ENCODE peak calls at places on chromosomes 11 and 22, in six cellular contexts. One of them, this sample, is unnamed.

GRCh38 chr11:6205366-6205765 is at the start of gene C11orf42:
- DNase-seq in GM04504: no peak
- DNase-seq in posterior vena cava: no peak
- DNase-seq in smooth muscle cell of the brain vasculature: no peak
- DNase-seq in stimulated activated CD8-positive, alpha-beta memory T cell treated with anti-CD3 and anti-CD28 coated beads, Interleukin-15, amount 100 ng/mL, for 4 hours: no peak
- DNase-seq in activated CD4-positive, alpha-beta T cell treated with anti-CD3 and anti-CD28 coated beads, Interleukin-2, amount 50 U/mL, for 4 hours: no peak
- DNase-seq in this sample: no peak

GRCh38 chr11:70503201-70503877 is 105.0 kb downstream of the CTTN start:
- DNase-seq in GM04504: no peak
- DNase-seq in posterior vena cava: peak
- DNase-seq in smooth muscle cell of the brain vasculature: no peak
- DNase-seq in stimulated activated CD8-positive, alpha-beta memory T cell treated with anti-CD3 and anti-CD28 coated beads, Interleukin-15, amount 100 ng/mL, for 4 hours: no peak
- DNase-seq in activated CD4-positive, alpha-beta T cell treated with anti-CD3 and anti-CD28 coated beads, Interleukin-2, amount 50 U/mL, for 4 hours: no peak
- DNase-seq in this sample: no peak

GRCh38 chr11:18115360-18116127 is 9.7 kb upstream of the SAAL1 start:
- DNase-seq in GM04504: peak
- DNase-seq in posterior vena cava: no peak
- DNase-seq in smooth muscle cell of the brain vasculature: peak
- DNase-seq in stimulated activated CD8-positive, alpha-beta memory T cell treated with anti-CD3 and anti-CD28 coated beads, Interleukin-15, amount 100 ng/mL, for 4 hours: peak
- DNase-seq in activated CD4-positive, alpha-beta T cell treated with anti-CD3 and anti-CD28 coated beads, Interleukin-2, amount 50 U/mL, for 4 hours: peak
- DNase-seq in this sample: peak

GRCh38 chr22:41782316-41782715 is 18.2 kb upstream of the CCDC134 start:
- DNase-seq in GM04504: no peak
- DNase-seq in posterior vena cava: no peak
- DNase-seq in smooth muscle cell of the brain vasculature: no peak
- DNase-seq in stimulated activated CD8-positive, alpha-beta memory T cell treated with anti-CD3 and anti-CD28 coated beads, Interleukin-15, amount 100 ng/mL, for 4 hours: no peak
- DNase-seq in activated CD4-positive, alpha-beta T cell treated with anti-CD3 and anti-CD28 coated beads, Interleukin-2, amount 50 U/mL, for 4 hours: no peak
- DNase-seq in this sample: no peak

GRCh38 chr11:9138612-9139579 is 47.5 kb upstream of the SCUBE2 start:
- DNase-seq in GM04504: peak
- DNase-seq in posterior vena cava: no peak
- DNase-seq in smooth muscle cell of the brain vasculature: peak
- DNase-seq in stimulated activated CD8-positive, alpha-beta memory T cell treated with anti-CD3 and anti-CD28 coated beads, Interleukin-15, amount 100 ng/mL, for 4 hours: no peak
- DNase-seq in activated CD4-positive, alpha-beta T cell treated with anti-CD3 and anti-CD28 coated beads, Interleukin-2, amount 50 U/mL, for 4 hours: peak
- DNase-seq in this sample: peak

GRCh38 chr11:61052182-61052972 is 49.9 kb upstream of the CD5 start:
- DNase-seq in GM04504: no peak
- DNase-seq in posterior vena cava: peak
- DNase-seq in smooth muscle cell of the brain vasculature: no peak
- DNase-seq in stimulated activated CD8-positive, alpha-beta memory T cell treated with anti-CD3 and anti-CD28 coated beads, Interleukin-15, amount 100 ng/mL, for 4 hours: no peak
- DNase-seq in activated CD4-positive, alpha-beta T cell treated with anti-CD3 and anti-CD28 coated beads, Interleukin-2, amount 50 U/mL, for 4 hours: no peak
- DNase-seq in this sample: no peak

GRCh38 chr11:64305691-64306562 is 603 bp downstream of the ESRRA start:
- DNase-seq in GM04504: no peak
- DNase-seq in posterior vena cava: peak
- DNase-seq in smooth muscle cell of the brain vasculature: no peak
- DNase-seq in stimulated activated CD8-positive, alpha-beta memory T cell treated with anti-CD3 and anti-CD28 coated beads, Interleukin-15, amount 100 ng/mL, for 4 hours: peak
- DNase-seq in activated CD4-positive, alpha-beta T cell treated with anti-CD3 and anti-CD28 coated beads, Interleukin-2, amount 50 U/mL, for 4 hours: peak
- DNase-seq in this sample: no peak

GRCh38 chr22:39518996-39519680 is 1.2 kb upstream of the ATF4 start:
- DNase-seq in GM04504: no peak
- DNase-seq in posterior vena cava: no peak
- DNase-seq in smooth muscle cell of the brain vasculature: no peak
- DNase-seq in stimulated activated CD8-positive, alpha-beta memory T cell treated with anti-CD3 and anti-CD28 coated beads, Interleukin-15, amount 100 ng/mL, for 4 hours: no peak
- DNase-seq in activated CD4-positive, alpha-beta T cell treated with anti-CD3 and anti-CD28 coated beads, Interleukin-2, amount 50 U/mL, for 4 hours: no peak
- DNase-seq in this sample: no peak

GRCh38 chr11:69918938-69919650 is 99.9 kb upstream of the FGF3 start:
- DNase-seq in GM04504: no peak
- DNase-seq in posterior vena cava: peak
- DNase-seq in smooth muscle cell of the brain vasculature: no peak
- DNase-seq in stimulated activated CD8-positive, alpha-beta memory T cell treated with anti-CD3 and anti-CD28 coated beads, Interleukin-15, amount 100 ng/mL, for 4 hours: peak
- DNase-seq in activated CD4-positive, alpha-beta T cell treated with anti-CD3 and anti-CD28 coated beads, Interleukin-2, amount 50 U/mL, for 4 hours: peak
- DNase-seq in this sample: peak

GRCh38 chr11:68204402-68204801 is 8.7 kb downstream of the KMT5B start:
- DNase-seq in GM04504: no peak
- DNase-seq in posterior vena cava: no peak
- DNase-seq in smooth muscle cell of the brain vasculature: no peak
- DNase-seq in stimulated activated CD8-positive, alpha-beta memory T cell treated with anti-CD3 and anti-CD28 coated beads, Interleukin-15, amount 100 ng/mL, for 4 hours: no peak
- DNase-seq in activated CD4-positive, alpha-beta T cell treated with anti-CD3 and anti-CD28 coated beads, Interleukin-2, amount 50 U/mL, for 4 hours: no peak
- DNase-seq in this sample: no peak

GRCh38 chr11:44950625-44951472 is at the start of gene TP53I11:
- DNase-seq in GM04504: peak
- DNase-seq in posterior vena cava: peak
- DNase-seq in smooth muscle cell of the brain vasculature: no peak
- DNase-seq in stimulated activated CD8-positive, alpha-beta memory T cell treated with anti-CD3 and anti-CD28 coated beads, Interleukin-15, amount 100 ng/mL, for 4 hours: peak
- DNase-seq in activated CD4-positive, alpha-beta T cell treated with anti-CD3 and anti-CD28 coated beads, Interleukin-2, amount 50 U/mL, for 4 hours: peak
- DNase-seq in this sample: no peak

GRCh38 chr11:109421981-109422590 is at the start of gene C11orf87:
- DNase-seq in GM04504: no peak
- DNase-seq in posterior vena cava: peak
- DNase-seq in smooth muscle cell of the brain vasculature: no peak
- DNase-seq in stimulated activated CD8-positive, alpha-beta memory T cell treated with anti-CD3 and anti-CD28 coated beads, Interleukin-15, amount 100 ng/mL, for 4 hours: no peak
- DNase-seq in activated CD4-positive, alpha-beta T cell treated with anti-CD3 and anti-CD28 coated beads, Interleukin-2, amount 50 U/mL, for 4 hours: no peak
- DNase-seq in this sample: no peak

GRCh38 chr11:85827768-85828639 is 17.1 kb upstream of the SYTL2 start:
- DNase-seq in GM04504: peak
- DNase-seq in posterior vena cava: no peak
- DNase-seq in smooth muscle cell of the brain vasculature: peak
- DNase-seq in stimulated activated CD8-positive, alpha-beta memory T cell treated with anti-CD3 and anti-CD28 coated beads, Interleukin-15, amount 100 ng/mL, for 4 hours: no peak
- DNase-seq in activated CD4-positive, alpha-beta T cell treated with anti-CD3 and anti-CD28 coated beads, Interleukin-2, amount 50 U/mL, for 4 hours: no peak
- DNase-seq in this sample: peak

GRCh38 chr11:76598426-76598839 is 72.1 kb downstream of the LRRC32 start:
- DNase-seq in GM04504: no peak
- DNase-seq in posterior vena cava: no peak
- DNase-seq in smooth muscle cell of the brain vasculature: no peak
- DNase-seq in stimulated activated CD8-positive, alpha-beta memory T cell treated with anti-CD3 and anti-CD28 coated beads, Interleukin-15, amount 100 ng/mL, for 4 hours: no peak
- DNase-seq in activated CD4-positive, alpha-beta T cell treated with anti-CD3 and anti-CD28 coated beads, Interleukin-2, amount 50 U/mL, for 4 hours: no peak
- DNase-seq in this sample: peak

GRCh38 chr11:94100253-94100652 is 28.4 kb upstream of the PANX1 start:
- DNase-seq in GM04504: no peak
- DNase-seq in posterior vena cava: no peak
- DNase-seq in smooth muscle cell of the brain vasculature: no peak
- DNase-seq in stimulated activated CD8-positive, alpha-beta memory T cell treated with anti-CD3 and anti-CD28 coated beads, Interleukin-15, amount 100 ng/mL, for 4 hours: no peak
- DNase-seq in activated CD4-positive, alpha-beta T cell treated with anti-CD3 and anti-CD28 coated beads, Interleukin-2, amount 50 U/mL, for 4 hours: no peak
- DNase-seq in this sample: no peak

GRCh38 chr11:34161812-34162506 is 56.5 kb downstream of the NAT10 start:
- DNase-seq in GM04504: no peak
- DNase-seq in posterior vena cava: no peak
- DNase-seq in smooth muscle cell of the brain vasculature: no peak
- DNase-seq in stimulated activated CD8-positive, alpha-beta memory T cell treated with anti-CD3 and anti-CD28 coated beads, Interleukin-15, amount 100 ng/mL, for 4 hours: peak
- DNase-seq in activated CD4-positive, alpha-beta T cell treated with anti-CD3 and anti-CD28 coated beads, Interleukin-2, amount 50 U/mL, for 4 hours: no peak
- DNase-seq in this sample: no peak

GRCh38 chr22:37726240-37726887 is 29.5 kb downstream of the TRIOBP start:
- DNase-seq in GM04504: no peak
- DNase-seq in posterior vena cava: no peak
- DNase-seq in smooth muscle cell of the brain vasculature: no peak
- DNase-seq in stimulated activated CD8-positive, alpha-beta memory T cell treated with anti-CD3 and anti-CD28 coated beads, Interleukin-15, amount 100 ng/mL, for 4 hours: no peak
- DNase-seq in activated CD4-positive, alpha-beta T cell treated with anti-CD3 and anti-CD28 coated beads, Interleukin-2, amount 50 U/mL, for 4 hours: no peak
- DNase-seq in this sample: no peak

GRCh38 chr11:102552447-102553200 is 22.1 kb upstream of the MMP7 start:
- DNase-seq in GM04504: no peak
- DNase-seq in posterior vena cava: no peak
- DNase-seq in smooth muscle cell of the brain vasculature: no peak
- DNase-seq in stimulated activated CD8-positive, alpha-beta memory T cell treated with anti-CD3 and anti-CD28 coated beads, Interleukin-15, amount 100 ng/mL, for 4 hours: no peak
- DNase-seq in activated CD4-positive, alpha-beta T cell treated with anti-CD3 and anti-CD28 coated beads, Interleukin-2, amount 50 U/mL, for 4 hours: no peak
- DNase-seq in this sample: peak

GRCh38 chr11:17371614-17372013 is 16.8 kb downstream of the KCNJ11 start:
- DNase-seq in GM04504: no peak
- DNase-seq in posterior vena cava: no peak
- DNase-seq in smooth muscle cell of the brain vasculature: no peak
- DNase-seq in stimulated activated CD8-positive, alpha-beta memory T cell treated with anti-CD3 and anti-CD28 coated beads, Interleukin-15, amount 100 ng/mL, for 4 hours: no peak
- DNase-seq in activated CD4-positive, alpha-beta T cell treated with anti-CD3 and anti-CD28 coated beads, Interleukin-2, amount 50 U/mL, for 4 hours: no peak
- DNase-seq in this sample: no peak

GRCh38 chr11:2573240-2574042 is 126.4 kb downstream of the KCNQ1OT1 start:
- DNase-seq in GM04504: no peak
- DNase-seq in posterior vena cava: peak
- DNase-seq in smooth muscle cell of the brain vasculature: no peak
- DNase-seq in stimulated activated CD8-positive, alpha-beta memory T cell treated with anti-CD3 and anti-CD28 coated beads, Interleukin-15, amount 100 ng/mL, for 4 hours: no peak
- DNase-seq in activated CD4-positive, alpha-beta T cell treated with anti-CD3 and anti-CD28 coated beads, Interleukin-2, amount 50 U/mL, for 4 hours: no peak
- DNase-seq in this sample: no peak

GRCh38 chr11:5992150-5992549 is 5.4 kb upstream of the OR52L1 start:
- DNase-seq in GM04504: no peak
- DNase-seq in posterior vena cava: no peak
- DNase-seq in smooth muscle cell of the brain vasculature: no peak
- DNase-seq in stimulated activated CD8-positive, alpha-beta memory T cell treated with anti-CD3 and anti-CD28 coated beads, Interleukin-15, amount 100 ng/mL, for 4 hours: no peak
- DNase-seq in activated CD4-positive, alpha-beta T cell treated with anti-CD3 and anti-CD28 coated beads, Interleukin-2, amount 50 U/mL, for 4 hours: no peak
- DNase-seq in this sample: no peak

GRCh38 chr11:83008581-83008923 is 63.1 kb downstream of the RAB30 start:
- DNase-seq in GM04504: no peak
- DNase-seq in posterior vena cava: no peak
- DNase-seq in smooth muscle cell of the brain vasculature: no peak
- DNase-seq in stimulated activated CD8-positive, alpha-beta memory T cell treated with anti-CD3 and anti-CD28 coated beads, Interleukin-15, amount 100 ng/mL, for 4 hours: no peak
- DNase-seq in activated CD4-positive, alpha-beta T cell treated with anti-CD3 and anti-CD28 coated beads, Interleukin-2, amount 50 U/mL, for 4 hours: no peak
- DNase-seq in this sample: no peak

GRCh38 chr11:109016724-109017123 is 351.9 kb downstream of the DDX10 start:
- DNase-seq in GM04504: no peak
- DNase-seq in posterior vena cava: no peak
- DNase-seq in smooth muscle cell of the brain vasculature: no peak
- DNase-seq in stimulated activated CD8-positive, alpha-beta memory T cell treated with anti-CD3 and anti-CD28 coated beads, Interleukin-15, amount 100 ng/mL, for 4 hours: no peak
- DNase-seq in activated CD4-positive, alpha-beta T cell treated with anti-CD3 and anti-CD28 coated beads, Interleukin-2, amount 50 U/mL, for 4 hours: no peak
- DNase-seq in this sample: no peak

GRCh38 chr11:117604349-117604995 is 192.5 kb downstream of the DSCAML1 start:
- DNase-seq in GM04504: no peak
- DNase-seq in posterior vena cava: no peak
- DNase-seq in smooth muscle cell of the brain vasculature: no peak
- DNase-seq in stimulated activated CD8-positive, alpha-beta memory T cell treated with anti-CD3 and anti-CD28 coated beads, Interleukin-15, amount 100 ng/mL, for 4 hours: no peak
- DNase-seq in activated CD4-positive, alpha-beta T cell treated with anti-CD3 and anti-CD28 coated beads, Interleukin-2, amount 50 U/mL, for 4 hours: no peak
- DNase-seq in this sample: no peak

GRCh38 chr11:95135155-95135554 is 45.5 kb downstream of the ENDOD1 start:
- DNase-seq in GM04504: no peak
- DNase-seq in posterior vena cava: no peak
- DNase-seq in smooth muscle cell of the brain vasculature: no peak
- DNase-seq in stimulated activated CD8-positive, alpha-beta memory T cell treated with anti-CD3 and anti-CD28 coated beads, Interleukin-15, amount 100 ng/mL, for 4 hours: no peak
- DNase-seq in activated CD4-positive, alpha-beta T cell treated with anti-CD3 and anti-CD28 coated beads, Interleukin-2, amount 50 U/mL, for 4 hours: no peak
- DNase-seq in this sample: no peak

GRCh38 chr22:25903294-25903693 is 161.3 kb downstream of the MYO18B start:
- DNase-seq in GM04504: no peak
- DNase-seq in posterior vena cava: no peak
- DNase-seq in smooth muscle cell of the brain vasculature: no peak
- DNase-seq in stimulated activated CD8-positive, alpha-beta memory T cell treated with anti-CD3 and anti-CD28 coated beads, Interleukin-15, amount 100 ng/mL, for 4 hours: no peak
- DNase-seq in activated CD4-positive, alpha-beta T cell treated with anti-CD3 and anti-CD28 coated beads, Interleukin-2, amount 50 U/mL, for 4 hours: no peak
- DNase-seq in this sample: no peak

GRCh38 chr11:57126766-57127400 is 54.9 kb upstream of the LRRC55 start:
- DNase-seq in GM04504: no peak
- DNase-seq in posterior vena cava: no peak
- DNase-seq in smooth muscle cell of the brain vasculature: no peak
- DNase-seq in stimulated activated CD8-positive, alpha-beta memory T cell treated with anti-CD3 and anti-CD28 coated beads, Interleukin-15, amount 100 ng/mL, for 4 hours: no peak
- DNase-seq in activated CD4-positive, alpha-beta T cell treated with anti-CD3 and anti-CD28 coated beads, Interleukin-2, amount 50 U/mL, for 4 hours: no peak
- DNase-seq in this sample: no peak

GRCh38 chr22:39530692-39531331 is 1.7 kb downstream of the RPS19BP1 start:
- DNase-seq in GM04504: no peak
- DNase-seq in posterior vena cava: no peak
- DNase-seq in smooth muscle cell of the brain vasculature: no peak
- DNase-seq in stimulated activated CD8-positive, alpha-beta memory T cell treated with anti-CD3 and anti-CD28 coated beads, Interleukin-15, amount 100 ng/mL, for 4 hours: no peak
- DNase-seq in activated CD4-positive, alpha-beta T cell treated with anti-CD3 and anti-CD28 coated beads, Interleukin-2, amount 50 U/mL, for 4 hours: no peak
- DNase-seq in this sample: no peak

GRCh38 chr22:37760152-37760551 is 47.6 kb upstream of the GCAT start:
- DNase-seq in GM04504: no peak
- DNase-seq in posterior vena cava: no peak
- DNase-seq in smooth muscle cell of the brain vasculature: no peak
- DNase-seq in stimulated activated CD8-positive, alpha-beta memory T cell treated with anti-CD3 and anti-CD28 coated beads, Interleukin-15, amount 100 ng/mL, for 4 hours: no peak
- DNase-seq in activated CD4-positive, alpha-beta T cell treated with anti-CD3 and anti-CD28 coated beads, Interleukin-2, amount 50 U/mL, for 4 hours: no peak
- DNase-seq in this sample: no peak

GRCh38 chr11:65781152-65781961 is 581 bp upstream of the AP5B1 start:
- DNase-seq in GM04504: no peak
- DNase-seq in posterior vena cava: peak
- DNase-seq in smooth muscle cell of the brain vasculature: no peak
- DNase-seq in stimulated activated CD8-positive, alpha-beta memory T cell treated with anti-CD3 and anti-CD28 coated beads, Interleukin-15, amount 100 ng/mL, for 4 hours: no peak
- DNase-seq in activated CD4-positive, alpha-beta T cell treated with anti-CD3 and anti-CD28 coated beads, Interleukin-2, amount 50 U/mL, for 4 hours: no peak
- DNase-seq in this sample: no peak

GRCh38 chr11:28629235-28629634 is 521.0 kb downstream of the METTL15 start:
- DNase-seq in GM04504: no peak
- DNase-seq in posterior vena cava: no peak
- DNase-seq in smooth muscle cell of the brain vasculature: no peak
- DNase-seq in stimulated activated CD8-positive, alpha-beta memory T cell treated with anti-CD3 and anti-CD28 coated beads, Interleukin-15, amount 100 ng/mL, for 4 hours: no peak
- DNase-seq in activated CD4-positive, alpha-beta T cell treated with anti-CD3 and anti-CD28 coated beads, Interleukin-2, amount 50 U/mL, for 4 hours: no peak
- DNase-seq in this sample: no peak

GRCh38 chr11:56849250-56849649 is 100.8 kb upstream of the OR9G4 start:
- DNase-seq in GM04504: no peak
- DNase-seq in posterior vena cava: no peak
- DNase-seq in smooth muscle cell of the brain vasculature: no peak
- DNase-seq in stimulated activated CD8-positive, alpha-beta memory T cell treated with anti-CD3 and anti-CD28 coated beads, Interleukin-15, amount 100 ng/mL, for 4 hours: no peak
- DNase-seq in activated CD4-positive, alpha-beta T cell treated with anti-CD3 and anti-CD28 coated beads, Interleukin-2, amount 50 U/mL, for 4 hours: no peak
- DNase-seq in this sample: no peak

GRCh38 chr11:76248210-76248609 is 41.9 kb upstream of the WNT11 start:
- DNase-seq in GM04504: no peak
- DNase-seq in posterior vena cava: no peak
- DNase-seq in smooth muscle cell of the brain vasculature: no peak
- DNase-seq in stimulated activated CD8-positive, alpha-beta memory T cell treated with anti-CD3 and anti-CD28 coated beads, Interleukin-15, amount 100 ng/mL, for 4 hours: no peak
- DNase-seq in activated CD4-positive, alpha-beta T cell treated with anti-CD3 and anti-CD28 coated beads, Interleukin-2, amount 50 U/mL, for 4 hours: no peak
- DNase-seq in this sample: no peak

GRCh38 chr11:17734418-17734911 is at the start of gene KCNC1:
- DNase-seq in GM04504: no peak
- DNase-seq in posterior vena cava: peak
- DNase-seq in smooth muscle cell of the brain vasculature: no peak
- DNase-seq in stimulated activated CD8-positive, alpha-beta memory T cell treated with anti-CD3 and anti-CD28 coated beads, Interleukin-15, amount 100 ng/mL, for 4 hours: no peak
- DNase-seq in activated CD4-positive, alpha-beta T cell treated with anti-CD3 and anti-CD28 coated beads, Interleukin-2, amount 50 U/mL, for 4 hours: no peak
- DNase-seq in this sample: no peak

GRCh38 chr22:17366329-17366728 is 2.9 kb upstream of the CECR2 start:
- DNase-seq in GM04504: no peak
- DNase-seq in posterior vena cava: no peak
- DNase-seq in smooth muscle cell of the brain vasculature: no peak
- DNase-seq in stimulated activated CD8-positive, alpha-beta memory T cell treated with anti-CD3 and anti-CD28 coated beads, Interleukin-15, amount 100 ng/mL, for 4 hours: no peak
- DNase-seq in activated CD4-positive, alpha-beta T cell treated with anti-CD3 and anti-CD28 coated beads, Interleukin-2, amount 50 U/mL, for 4 hours: no peak
- DNase-seq in this sample: no peak

GRCh38 chr11:7004482-7004881 is 15.7 kb downstream of the ZNF214 start:
- DNase-seq in GM04504: peak
- DNase-seq in posterior vena cava: no peak
- DNase-seq in smooth muscle cell of the brain vasculature: no peak
- DNase-seq in stimulated activated CD8-positive, alpha-beta memory T cell treated with anti-CD3 and anti-CD28 coated beads, Interleukin-15, amount 100 ng/mL, for 4 hours: no peak
- DNase-seq in activated CD4-positive, alpha-beta T cell treated with anti-CD3 and anti-CD28 coated beads, Interleukin-2, amount 50 U/mL, for 4 hours: no peak
- DNase-seq in this sample: no peak

GRCh38 chr22:22521631-22522030 is 1.6 kb upstream of the ZNF280A start:
- DNase-seq in GM04504: no peak
- DNase-seq in posterior vena cava: no peak
- DNase-seq in smooth muscle cell of the brain vasculature: no peak
- DNase-seq in stimulated activated CD8-positive, alpha-beta memory T cell treated with anti-CD3 and anti-CD28 coated beads, Interleukin-15, amount 100 ng/mL, for 4 hours: no peak
- DNase-seq in activated CD4-positive, alpha-beta T cell treated with anti-CD3 and anti-CD28 coated beads, Interleukin-2, amount 50 U/mL, for 4 hours: no peak
- DNase-seq in this sample: no peak

GRCh38 chr22:31044262-31044861 is 36.8 kb upstream of the SMTN start:
- DNase-seq in GM04504: peak
- DNase-seq in posterior vena cava: peak
- DNase-seq in smooth muscle cell of the brain vasculature: no peak
- DNase-seq in stimulated activated CD8-positive, alpha-beta memory T cell treated with anti-CD3 and anti-CD28 coated beads, Interleukin-15, amount 100 ng/mL, for 4 hours: no peak
- DNase-seq in activated CD4-positive, alpha-beta T cell treated with anti-CD3 and anti-CD28 coated beads, Interleukin-2, amount 50 U/mL, for 4 hours: no peak
- DNase-seq in this sample: no peak